ENCODE peak calls at places on chromosomes 7 and 10, in seven cellular contexts. N is AG04450, O is uterus, A is upper lobe of right lung, E is breast epithelium, M is sigmoid colon, X is heart left ventricle. C is an unnamed sample.

GRCh38 chr7:15461576-15461975 is 100.2 kb downstream of the AGMO start:
- DNase-seq in N (peak), O (no peak), A (no peak), E (no peak), M (no peak), X (no peak), C (no peak)

GRCh38 chr10:47092822-47093221 is 181.6 kb downstream of the PTPN20 start:
- DNase-seq in N (no peak), O (no peak), A (peak), E (no peak), M (no peak), X (peak), C (no peak)

GRCh38 chr10:49352323-49352722 is 43.6 kb downstream of the DRGX start:
- DNase-seq in N (no peak), O (no peak), A (no peak), E (no peak), M (no peak), X (no peak), C (no peak)

GRCh38 chr7:76260171-76260703 is 42.2 kb upstream of the HSPB1 start:
- DNase-seq in N (no peak), O (no peak), A (no peak), E (no peak), M (no peak), X (no peak), C (no peak)

GRCh38 chr7:132742152-132742551 is 165.9 kb upstream of the PLXNA4 start:
- DNase-seq in N (peak), O (no peak), A (peak), E (no peak), M (no peak), X (no peak), C (no peak)

GRCh38 chr10:78802866-78803265 is 265.9 kb upstream of the ZMIZ1 start:
- DNase-seq in N (peak), O (peak), A (no peak), E (peak), M (peak), X (peak), C (no peak)

GRCh38 chr7:105838273-105839141 is 37.9 kb downstream of the ATXN7L1 start:
- DNase-seq in N (peak), O (peak), A (peak), E (peak), M (no peak), X (no peak), C (no peak)

GRCh38 chr7:45191361-45191760 is 33.8 kb downstream of the RAMP3 start:
- DNase-seq in N (no peak), O (no peak), A (no peak), E (no peak), M (no peak), X (no peak), C (no peak)

GRCh38 chr7:36231406-36231805 is 78.4 kb downstream of the EEPD1 start:
- DNase-seq in N (no peak), O (no peak), A (no peak), E (no peak), M (no peak), X (no peak), C (no peak)

GRCh38 chr10:83489161-83489560 is 650.1 kb upstream of the GHITM start:
- DNase-seq in N (no peak), O (no peak), A (no peak), E (no peak), M (no peak), X (no peak), C (no peak)

GRCh38 chr10:71375954-71376353 is 20.8 kb upstream of the CDH23 start:
- DNase-seq in N (no peak), O (no peak), A (no peak), E (no peak), M (no peak), X (no peak), C (no peak)

GRCh38 chr7:27899601-27900000 is 159.6 kb downstream of the TAX1BP1 start:
- DNase-seq in N (no peak), O (no peak), A (no peak), E (no peak), M (no peak), X (no peak), C (no peak)

GRCh38 chr10:96676272-96677112 is 43.8 kb downstream of the PIK3AP1 start:
- DNase-seq in N (no peak), O (no peak), A (no peak), E (no peak), M (no peak), X (no peak), C (no peak)

GRCh38 chr10:7826971-7827370 is 8.7 kb downstream of the TAF3 start:
- DNase-seq in N (no peak), O (no peak), A (no peak), E (no peak), M (no peak), X (no peak), C (no peak)

GRCh38 chr7:55022618-55022985 is 3.8 kb downstream of the EGFR start:
- DNase-seq in N (no peak), O (no peak), A (no peak), E (no peak), M (no peak), X (no peak), C (no peak)

GRCh38 chr7:149850716-149851115 is 12.5 kb downstream of the ZNF862 start:
- DNase-seq in N (no peak), O (no peak), A (peak), E (no peak), M (no peak), X (no peak), C (no peak)

GRCh38 chr10:127945335-127945734 is 38.4 kb downstream of the PTPRE start:
- DNase-seq in N (no peak), O (no peak), A (no peak), E (peak), M (no peak), X (no peak), C (no peak)

GRCh38 chr7:33152087-33152486 is 22.7 kb downstream of the BBS9 start:
- DNase-seq in N (no peak), O (no peak), A (no peak), E (no peak), M (no peak), X (no peak), C (no peak)

GRCh38 chr7:33155811-33156210 is 26.4 kb downstream of the BBS9 start:
- DNase-seq in N (no peak), O (no peak), A (no peak), E (no peak), M (no peak), X (no peak), C (no peak)

GRCh38 chr7:33157311-33157710 is 27.9 kb downstream of the BBS9 start:
- DNase-seq in N (no peak), O (no peak), A (no peak), E (no peak), M (no peak), X (no peak), C (no peak)

GRCh38 chr7:33157781-33158180 is 28.4 kb downstream of the BBS9 start:
- DNase-seq in N (no peak), O (no peak), A (no peak), E (no peak), M (no peak), X (no peak), C (no peak)

GRCh38 chr7:33156441-33156840 is 27.1 kb downstream of the BBS9 start:
- DNase-seq in N (no peak), O (no peak), A (no peak), E (no peak), M (no peak), X (no peak), C (no peak)
- H3K27ac ChIP-seq in N (no peak), O (no peak), A (no peak), E (no peak), M (no peak), X (peak), C (no peak)

GRCh38 chr10:124742418-124743187 is 1.6 kb downstream of the FAM53B start:
- DNase-seq in N (no peak), O (peak), A (no peak), E (no peak), M (peak), X (no peak), C (no peak)
- H3K27ac ChIP-seq in N (no peak), O (peak), A (peak), E (peak), M (peak), X (peak), C (peak)

GRCh38 chr7:125645770-125646169 is 716.1 kb upstream of the POT1 start:
- DNase-seq in N (no peak), O (no peak), A (no peak), E (no peak), M (no peak), X (no peak), C (no peak)
- H3K27ac ChIP-seq in N (no peak), O (no peak), A (no peak), E (no peak), M (no peak), X (no peak), C (no peak)

DNA sequence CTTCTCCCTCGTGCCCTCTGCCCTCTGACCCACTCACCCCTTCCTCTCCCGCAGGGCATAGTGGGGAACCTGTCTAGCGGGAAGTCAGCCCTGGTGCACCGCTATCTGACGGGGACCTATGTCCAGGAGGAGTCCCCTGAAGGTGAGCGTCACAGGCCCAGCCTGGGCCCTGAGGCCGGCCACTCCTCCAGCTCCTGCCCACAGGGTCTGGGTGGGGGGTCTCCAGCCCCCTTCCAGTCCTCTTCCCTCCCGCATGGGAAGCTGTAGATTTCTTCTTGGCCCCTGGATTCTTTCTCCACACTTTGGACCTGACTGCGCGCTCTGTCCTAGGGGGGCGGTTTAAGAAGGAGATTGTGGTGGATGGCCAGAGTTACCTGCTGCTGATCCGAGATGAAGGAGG is 30.8 kb downstream of the AGAP3 start:
- DNase-seq in N (no peak), O (no peak), A (no peak), E (no peak), M (no peak), X (no peak), C (no peak)
- H3K27ac ChIP-seq in N (no peak), O (no peak), A (peak), E (no peak), M (no peak), X (no peak), C (no peak)

GRCh38 chr7:151824285-151824950 is 52.5 kb downstream of the PRKAG2 start:
- DNase-seq in N (no peak), O (peak), A (no peak), E (no peak), M (no peak), X (no peak), C (no peak)
- H3K27ac ChIP-seq in N (no peak), O (peak), A (peak), E (no peak), M (peak), X (no peak), C (no peak)

GRCh38 chr7:128867241-128867640 is 4.6 kb downstream of the ATP6V1F start:
- DNase-seq in N (no peak), O (no peak), A (no peak), E (no peak), M (no peak), X (no peak), C (no peak)
- H3K27ac ChIP-seq in N (no peak), O (no peak), A (no peak), E (no peak), M (no peak), X (no peak), C (no peak)

GRCh38 chr7:77549103-77549870 is 12.2 kb downstream of the PTPN12 start:
- DNase-seq in N (no peak), O (no peak), A (no peak), E (no peak), M (no peak), X (no peak), C (no peak)

GRCh38 chr7:77543910-77544309 is 6.8 kb downstream of the PTPN12 start:
- DNase-seq in N (no peak), O (no peak), A (no peak), E (no peak), M (no peak), X (no peak), C (no peak)

GRCh38 chr7:77544523-77544922 is 7.4 kb downstream of the PTPN12 start:
- DNase-seq in N (no peak), O (no peak), A (no peak), E (no peak), M (no peak), X (no peak), C (no peak)

GRCh38 chr7:77550586-77550985 is 13.5 kb downstream of the PTPN12 start:
- DNase-seq in N (no peak), O (no peak), A (no peak), E (no peak), M (no peak), X (no peak), C (no peak)

DNA sequence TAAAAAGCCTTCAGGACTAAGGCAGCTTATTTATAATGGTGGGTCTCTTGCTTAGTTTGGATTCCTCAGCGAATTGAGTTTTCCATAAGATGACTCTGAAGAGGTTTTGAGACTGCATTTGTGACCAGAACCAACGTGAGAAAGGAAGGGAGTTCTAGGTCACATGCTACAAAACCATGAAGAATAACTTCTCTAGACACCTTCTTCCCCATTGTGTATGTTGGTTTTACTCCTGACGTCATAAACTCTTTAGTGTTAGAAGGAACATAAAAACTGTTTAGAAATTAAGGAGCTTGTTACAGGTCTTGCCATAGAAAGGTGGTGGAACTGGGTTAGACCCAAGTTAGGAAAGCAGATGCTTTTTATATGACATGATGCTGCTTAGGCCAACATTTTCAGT is 11.1 kb downstream of the PTPN12 start:
- DNase-seq in N (no peak), O (no peak), A (no peak), E (no peak), M (no peak), X (no peak), C (no peak)
- H3K27ac ChIP-seq in N (no peak), O (no peak), A (peak), E (no peak), M (no peak), X (no peak), C (no peak)

GRCh38 chr10:80488539-80489066 is 34.5 kb downstream of the TSPAN14 start:
- DNase-seq in N (no peak), O (no peak), A (peak), E (no peak), M (no peak), X (no peak), C (no peak)

GRCh38 chr10:80487422-80487785 is 33.3 kb downstream of the TSPAN14 start:
- DNase-seq in N (no peak), O (no peak), A (no peak), E (no peak), M (no peak), X (no peak), C (no peak)

GRCh38 chr10:80491251-80492102 is 37.4 kb downstream of the TSPAN14 start:
- DNase-seq in N (no peak), O (no peak), A (peak), E (no peak), M (no peak), X (peak), C (peak)

GRCh38 chr10:80487791-80488538 is 33.9 kb downstream of the TSPAN14 start:
- DNase-seq in N (no peak), O (no peak), A (peak), E (no peak), M (no peak), X (peak), C (no peak)

DNA sequence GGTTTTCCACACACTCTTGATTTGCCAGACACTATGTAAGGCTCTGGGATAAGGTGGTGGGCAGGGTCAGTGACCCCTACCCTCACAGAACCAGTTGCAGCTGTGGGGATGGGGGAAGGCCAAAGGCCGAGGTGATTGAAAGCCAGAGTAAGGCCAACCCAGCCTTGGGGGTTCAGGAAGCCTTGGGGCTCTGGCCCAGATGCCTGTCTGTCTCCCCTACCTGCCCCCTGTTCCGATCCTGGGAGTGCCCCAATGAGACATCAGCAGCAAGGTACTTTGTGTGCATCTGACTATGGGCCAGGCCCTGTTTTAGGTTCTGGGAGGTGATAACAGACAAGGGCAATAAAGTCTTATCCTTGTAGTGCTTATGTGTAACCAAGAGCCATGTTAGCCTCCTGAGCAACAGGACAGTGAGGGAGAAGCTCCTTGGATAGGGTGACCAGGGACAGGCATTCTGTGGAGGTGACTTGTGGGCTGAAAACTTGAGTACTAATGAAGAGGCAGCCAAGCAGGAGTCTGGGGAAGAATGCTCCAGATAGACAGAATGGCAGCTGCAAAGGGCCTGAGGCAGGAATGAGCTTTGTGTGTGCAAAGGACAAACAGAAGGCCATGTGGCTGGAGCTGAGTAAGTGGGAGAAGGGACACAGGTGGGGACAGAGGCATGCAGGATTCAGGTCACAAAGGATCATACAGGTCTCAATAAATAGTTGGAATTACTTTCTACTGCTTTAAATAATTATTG is 35.4 kb downstream of the TSPAN14 start:
- DNase-seq in N (no peak), O (no peak), A (peak), E (no peak), M (no peak), X (no peak), C (no peak)
- H3K27ac ChIP-seq in N (no peak), O (no peak), A (no peak), E (no peak), M (no peak), X (no peak), C (no peak)

GRCh38 chr10:26776258-26776657 is 78.8 kb downstream of the PDSS1 start:
- DNase-seq in N (no peak), O (no peak), A (no peak), E (no peak), M (no peak), X (no peak), C (no peak)
- H3K27ac ChIP-seq in N (no peak), O (no peak), A (no peak), E (no peak), M (no peak), X (no peak), C (no peak)